ENCODE peak calls at places on chromosomes 11 and 22, in eight cellular contexts. E is astrocyte of the spinal cord; Y is fibroblast of lung; H is fibroblast of the aortic adventitia; D is AG04450; L is D721Med; U is CD4-positive, CD25-positive, alpha-beta regulatory T cell; V is foreskin fibroblast. F is an unnamed sample.

GRCh38 chr22:32308934-32309333 is 48.7 kb upstream of the RFPL3 start:
- DNase-seq in E (no peak), Y (no peak), H (no peak), D (no peak), L (no peak), U (no peak), V (no peak), F (no peak)

GRCh38 chr11:114169321-114169749 is 109.8 kb downstream of the ZBTB16 start:
- DNase-seq in E (no peak), Y (no peak), H (no peak), D (no peak), L (no peak), U (no peak), V (peak; percentile 96), F (no peak)

GRCh38 chr11:75592699-75593098 is 30.6 kb downstream of the SERPINH1 start:
- DNase-seq in E (no peak), Y (no peak), H (no peak), D (no peak), L (no peak), U (no peak), V (no peak), F (peak; percentile 72)

GRCh38 chr11:70944636-70945035 is 307.7 kb downstream of the SHANK2 start:
- DNase-seq in E (no peak), Y (no peak), H (no peak), D (no peak), L (no peak), U (no peak), V (no peak), F (no peak)

GRCh38 chr22:21865041-21865440 is 2.4 kb downstream of the MAPK1 start:
- DNase-seq in E (peak; percentile 82), Y (peak; percentile 88), H (peak; percentile 91), D (peak; percentile 65), L (no peak), U (no peak), V (peak; percentile 94), F (no peak)

GRCh38 chr11:79400717-79401330 is 40.0 kb downstream of the TENM4 start:
- DNase-seq in E (peak; percentile 38), Y (no peak), H (peak; percentile 39), D (no peak), L (no peak), U (no peak), V (peak; percentile 75), F (peak; percentile 25)

GRCh38 chr11:128595221-128595620 is 7.9 kb upstream of the ETS1 start:
- DNase-seq in E (peak; percentile 16), Y (peak; percentile 89), H (peak; percentile 37), D (no peak), L (no peak), U (no peak), V (no peak), F (no peak)

GRCh38 chr11:103948331-103948730 is 88.1 kb upstream of the DDI1 start:
- DNase-seq in E (no peak), Y (peak; percentile 42), H (no peak), D (no peak), L (no peak), U (no peak), V (no peak), F (no peak)

GRCh38 chr11:63553759-63554158 is 9.4 kb downstream of the PLAAT2 start:
- DNase-seq in E (no peak), Y (peak; percentile 46), H (no peak), D (no peak), L (no peak), U (peak; percentile 45), V (no peak), F (no peak)

GRCh38 chr11:16346975-16347374 is 9.4 kb downstream of the SOX6 start:
- DNase-seq in E (peak; percentile 15), Y (peak; percentile 62), H (no peak), D (no peak), L (no peak), U (no peak), V (peak; percentile 34), F (no peak)

GRCh38 chr22:39351689-39352214 is 2.0 kb downstream of the SYNGR1 start:
- DNase-seq in E (peak; percentile 79), Y (peak; percentile 64), H (no peak), D (no peak), L (no peak), U (no peak), V (peak; percentile 80), F (no peak)

GRCh38 chr11:64028398-64029115 is 7.2 kb upstream of the FLRT1 start:
- DNase-seq in E (no peak), Y (peak; percentile 27), H (no peak), D (no peak), L (no peak), U (no peak), V (peak; percentile 26), F (peak; percentile 63)

GRCh38 chr11:134152692-134153091 is 71.1 kb downstream of the NCAPD3 start:
- DNase-seq in E (no peak), Y (no peak), H (no peak), D (no peak), L (no peak), U (no peak), V (no peak), F (no peak)

GRCh38 chr11:60951909-60952741 is at the start of gene SLC15A3:
- DNase-seq in E (no peak), Y (no peak), H (peak; percentile 57), D (no peak), L (no peak), U (no peak), V (peak; percentile 46), F (no peak)

GRCh38 chr11:12110714-12111481 is 508 bp downstream of the MICAL2 start:
- DNase-seq in E (peak; percentile 49), Y (no peak), H (peak; percentile 40), D (no peak), L (no peak), U (peak; percentile 33), V (peak; percentile 54), F (peak; percentile 52)

GRCh38 chr11:35247428-35247827 is 108.5 kb downstream of the CD44 start:
- DNase-seq in E (no peak), Y (no peak), H (no peak), D (no peak), L (no peak), U (peak; percentile 78), V (no peak), F (no peak)

GRCh38 chr22:23767673-23768548 is at the start of gene CHCHD10:
- DNase-seq in E (peak; percentile 52), Y (peak; percentile 53), H (peak; percentile 64), D (no peak), L (peak; percentile 95), U (peak; percentile 71), V (peak; percentile 91), F (peak; percentile 89)

GRCh38 chr11:67043572-67044329 is 12.9 kb upstream of the RHOD start:
- DNase-seq in E (peak; percentile 54), Y (peak; percentile 37), H (no peak), D (no peak), L (no peak), U (no peak), V (no peak), F (no peak)

GRCh38 chr11:62256281-62256680 is 13.7 kb upstream of the SCGB2A2 start:
- DNase-seq in E (no peak), Y (no peak), H (no peak), D (no peak), L (no peak), U (no peak), V (peak; percentile 41), F (no peak)

GRCh38 chr22:49577168-49578060 is 250.3 kb downstream of the BRD1 start:
- DNase-seq in E (no peak), Y (no peak), H (no peak), D (no peak), L (no peak), U (no peak), V (no peak), F (no peak)

GRCh38 chr11:68212421-68213134 is 518 bp downstream of the KMT5B start:
- DNase-seq in E (peak; percentile 66), Y (peak; percentile 71), H (peak; percentile 70), D (peak; percentile 43), L (no peak), U (peak; percentile 51), V (peak; percentile 90), F (peak; percentile 51)

F was measured in NCI-H345.